ENCODE peak calls at places on chromosome 4, in six cellular contexts. P, C, U, I, W and B are unnamed samples.

GRCh38 chr4:121900132-121900983 is 30.1 kb upstream of the BBS7 start:
- DNase-seq in P (peak), W (peak), C (peak), U (peak), I (no peak), B (peak)

GRCh38 chr4:177016541-177017141 is 223.9 kb upstream of the VEGFC start:
- DNase-seq in P (no peak), U (no peak), I (no peak), W (no peak), C (no peak), B (no peak)

GRCh38 chr4:61462451-61463326 is 262.6 kb downstream of the ADGRL3 start:
- DNase-seq in C (no peak), W (no peak), I (no peak), U (no peak), P (no peak), B (no peak)

GRCh38 chr4:81084029-81084428 is 53.5 kb downstream of the BMP3 start:
- DNase-seq in C (no peak), P (peak), I (no peak), W (peak), U (no peak), B (no peak)

GRCh38 chr4:152360045-152360410 is 175.9 kb downstream of the FBXW7 start:
- DNase-seq in W (no peak), I (no peak), P (no peak), C (no peak), U (no peak), B (no peak)

GRCh38 chr4:184464759-184465454 is 9.4 kb downstream of the IRF2 start:
- DNase-seq in I (no peak), C (no peak), P (no peak), U (no peak), W (no peak), B (no peak)

GRCh38 chr4:89171176-89171575 is 59.8 kb downstream of the TIGD2 start:
- DNase-seq in P (no peak), W (no peak), U (no peak), C (no peak), I (no peak), B (no peak)

GRCh38 chr4:84573738-84574720 is 8.9 kb upstream of the CDS1 start:
- DNase-seq in I (no peak), U (no peak), P (no peak), C (no peak), W (no peak), B (no peak)